ENCODE peak calls at places on chromosomes 16 and 17, in seven cellular contexts. A is stimulated activated effector memory CD8-positive, alpha-beta T cell treated with anti-CD3 and anti-CD28 coated beads, Interleukin-12 subunit alpha, Interleukin-12 subunit beta, amount 100 ng/mL, for 72 hours; Q is B cell; N is activated CD4-positive, CD25-positive, alpha-beta regulatory T cell treated with anti-CD3 and anti-CD28 coated beads, Interleukin-2, amount 50 U/mL, for 16 hours; U is activated T-cell treated with anti-CD3 and anti-CD28 coated beads, Interleukin-2, amount 50 U/mL, for 48 hours; P is lung; L is Ammon's horn. F is an unnamed sample.

GRCh38 chr16:20610892-20611349 is 34.8 kb upstream of the ACSM2B start:
- DNase-seq in A (no peak), Q (no peak), N (no peak), U (no peak), P (no peak), L (no peak), F (no peak)

GRCh38 chr17:50575581-50576210 is 15.2 kb downstream of the CACNA1G start:
- DNase-seq in A (no peak), Q (no peak), N (no peak), U (peak), P (no peak), L (no peak), F (no peak)

GRCh38 chr17:76982408-76983074 is 114.3 kb downstream of the MGAT5B start:
- DNase-seq in A (no peak), Q (no peak), N (no peak), U (no peak), P (no peak), L (no peak), F (no peak)

GRCh38 chr17:41010421-41010820 is 1.5 kb upstream of the KRTAP3-1 start:
- DNase-seq in A (no peak), Q (no peak), N (no peak), U (no peak), P (no peak), L (no peak), F (no peak)

GRCh38 chr17:51371732-51372151 is 111.4 kb downstream of the UTP18 start:
- DNase-seq in A (no peak), Q (no peak), N (peak), U (no peak), P (no peak), L (peak), F (peak)

GRCh38 chr16:75559564-75560372 is 3.7 kb upstream of the TMEM231 start:
- DNase-seq in A (no peak), Q (no peak), N (no peak), U (no peak), P (no peak), L (no peak), F (peak)

GRCh38 chr16:56289862-56290261 is 98.6 kb downstream of the GNAO1 start:
- DNase-seq in A (no peak), Q (no peak), N (no peak), U (no peak), P (no peak), L (no peak), F (no peak)

GRCh38 chr17:15379659-15380058 is 38.3 kb upstream of the TEKT3 start:
- DNase-seq in A (no peak), Q (no peak), N (no peak), U (no peak), P (no peak), L (no peak), F (no peak)

GRCh38 chr16:66085651-66086050 is 280.8 kb upstream of the CDH5 start:
- DNase-seq in A (no peak), Q (no peak), N (no peak), U (no peak), P (no peak), L (no peak), F (no peak)

GRCh38 chr16:12898556-12898955 is 2.8 kb upstream of the SHISA9 start:
- DNase-seq in A (no peak), Q (no peak), N (no peak), U (no peak), P (no peak), L (no peak), F (no peak)

GRCh38 chr17:1961187-1961586 is 63.9 kb downstream of the RTN4RL1 start:
- DNase-seq in A (no peak), Q (no peak), N (no peak), U (no peak), P (no peak), L (no peak), F (no peak)

GRCh38 chr16:1980026-1980769 is 1.1 kb downstream of the NOXO1 start:
- DNase-seq in A (no peak), Q (peak), N (no peak), U (peak), P (no peak), L (no peak), F (no peak)

GRCh38 chr16:57064995-57065394 is 27.4 kb upstream of the CPNE2 start:
- DNase-seq in A (no peak), Q (no peak), N (no peak), U (no peak), P (no peak), L (no peak), F (no peak)

F was measured in EL.